ENCODE peak calls at places on chromosomes 11 and 22, in four cellular contexts. One of them, this sample, is unnamed.

GRCh38 chr22:27097481-27097880 is 440.1 kb downstream of the MIAT start:
- DNase-seq in HCT116: no peak
- DNase-seq in astrocyte of the hippocampus: no peak
- DNase-seq in NCI-H1930: no peak
- DNase-seq in this sample: no peak

GRCh38 chr11:3969200-3969599 is 113.7 kb downstream of the STIM1 start:
- DNase-seq in HCT116: no peak
- DNase-seq in astrocyte of the hippocampus: no peak
- DNase-seq in NCI-H1930: no peak
- DNase-seq in this sample: no peak

GRCh38 chr11:65870307-65870658 is 2.3 kb downstream of the EFEMP2 start:
- DNase-seq in HCT116: no peak
- DNase-seq in astrocyte of the hippocampus: no peak
- DNase-seq in NCI-H1930: no peak
- DNase-seq in this sample: no peak

GRCh38 chr11:102360681-102361080 is 13.7 kb downstream of the BIRC2 start:
- DNase-seq in HCT116: no peak
- DNase-seq in astrocyte of the hippocampus: no peak
- DNase-seq in NCI-H1930: no peak
- DNase-seq in this sample: no peak

GRCh38 chr22:30261134-30261533 is 5.5 kb downstream of the OSM start:
- DNase-seq in HCT116: no peak
- DNase-seq in astrocyte of the hippocampus: no peak
- DNase-seq in NCI-H1930: no peak
- DNase-seq in this sample: peak; percentile 49

GRCh38 chr22:32622004-32622761 is 147.6 kb downstream of the FBXO7 start:
- DNase-seq in HCT116: no peak
- DNase-seq in astrocyte of the hippocampus: peak; percentile 89
- DNase-seq in NCI-H1930: no peak
- DNase-seq in this sample: peak; percentile 48

GRCh38 chr11:44939673-44940072 is 11.0 kb downstream of the TP53I11 start:
- DNase-seq in HCT116: no peak
- DNase-seq in astrocyte of the hippocampus: peak; percentile 39
- DNase-seq in NCI-H1930: no peak
- DNase-seq in this sample: no peak

GRCh38 chr11:4539603-4540219 is 5.3 kb upstream of the OR52M1 start:
- DNase-seq in HCT116: no peak
- DNase-seq in astrocyte of the hippocampus: peak; percentile 52
- DNase-seq in NCI-H1930: no peak
- DNase-seq in this sample: peak; percentile 28

GRCh38 chr11:129315781-129316579 is 59.7 kb upstream of the BARX2 start:
- DNase-seq in HCT116: peak; percentile 32
- DNase-seq in astrocyte of the hippocampus: no peak
- DNase-seq in NCI-H1930: peak; percentile 62
- DNase-seq in this sample: no peak

GRCh38 chr11:16385099-16385498 is 28.8 kb upstream of the SOX6 start:
- DNase-seq in HCT116: no peak
- DNase-seq in astrocyte of the hippocampus: no peak
- DNase-seq in NCI-H1930: no peak
- DNase-seq in this sample: no peak

GRCh38 chr11:45737056-45737455 is 67.9 kb upstream of the SLC35C1 start:
- DNase-seq in HCT116: no peak
- DNase-seq in astrocyte of the hippocampus: peak; percentile 29
- DNase-seq in NCI-H1930: no peak
- DNase-seq in this sample: peak; percentile 16

GRCh38 chr22:38081941-38082828 is 1.8 kb downstream of the SLC16A8 start:
- DNase-seq in HCT116: no peak
- DNase-seq in astrocyte of the hippocampus: no peak
- DNase-seq in NCI-H1930: no peak
- DNase-seq in this sample: no peak

GRCh38 chr11:720017-720641 is 14.1 kb downstream of the EPS8L2 start:
- DNase-seq in HCT116: no peak
- DNase-seq in astrocyte of the hippocampus: no peak
- DNase-seq in NCI-H1930: no peak
- DNase-seq in this sample: no peak

GRCh38 chr22:46142548-46143490 is 7.5 kb upstream of the PPARA start:
- DNase-seq in HCT116: no peak
- DNase-seq in astrocyte of the hippocampus: no peak
- DNase-seq in NCI-H1930: no peak
- DNase-seq in this sample: no peak

GRCh38 chr11:2266586-2267305 is 3.6 kb downstream of the ASCL2 start:
- DNase-seq in HCT116: no peak
- DNase-seq in astrocyte of the hippocampus: no peak
- DNase-seq in NCI-H1930: no peak
- DNase-seq in this sample: no peak

GRCh38 chr11:11836676-11837231 is 5.0 kb upstream of the USP47 start:
- DNase-seq in HCT116: no peak
- DNase-seq in astrocyte of the hippocampus: no peak
- DNase-seq in NCI-H1930: no peak
- DNase-seq in this sample: no peak

This sample was measured in M059J.